ENCODE peak calls at places on chromosomes 3 and 15, in eight cellular contexts. E, D, Z, H, B, V, U and I are unnamed samples.

GRCh38 chr3:39327746-39328349 is 1.7 kb upstream of the CCR8 start:
- DNase-seq in D (no peak), E (no peak), Z (no peak), V (no peak), B (no peak), U (no peak), H (no peak), I (no peak)

GRCh38 chr15:76059320-76060097 is at the start of gene TMEM266:
- DNase-seq in V (no peak), Z (peak; percentile 18), H (peak; percentile 7), D (peak; percentile 13), U (peak; percentile 77), B (no peak), E (no peak), I (no peak)

GRCh38 chr15:59587085-59587826 is 24.3 kb upstream of the GCNT3 start:
- DNase-seq in Z (no peak), D (no peak), V (no peak), E (no peak), H (no peak), U (no peak), B (no peak), I (no peak)

GRCh38 chr3:11465744-11466611 is 177.7 kb downstream of the VGLL4 start:
- DNase-seq in Z (peak; percentile 62), D (peak; percentile 83), B (peak; percentile 95), E (no peak), V (peak; percentile 83), H (no peak), U (no peak), I (no peak)

GRCh38 chr15:46059921-46060565 is 425.2 kb downstream of the SQOR start:
- DNase-seq in B (no peak), E (no peak), Z (peak; percentile 43), U (no peak), V (no peak), D (no peak), H (no peak), I (no peak)

GRCh38 chr15:32649336-32649735 is 7.8 kb downstream of the SCG5 start:
- DNase-seq in B (peak; percentile 40), D (peak; percentile 43), V (no peak), U (no peak), H (no peak), E (no peak), Z (no peak), I (no peak)

GRCh38 chr15:38349251-38349650 is 96.6 kb downstream of the SPRED1 start:
- DNase-seq in B (no peak), H (no peak), D (no peak), V (no peak), U (no peak), E (no peak), Z (no peak), I (no peak)

GRCh38 chr3:169855514-169855913 is 14.2 kb downstream of the LRRC31 start:
- DNase-seq in D (no peak), U (no peak), H (no peak), E (no peak), Z (no peak), B (no peak), V (no peak), I (no peak)

GRCh38 chr3:154062513-154062912 is 58.7 kb upstream of the ARHGEF26 start:
- DNase-seq in D (no peak), B (no peak), H (no peak), Z (no peak), E (no peak), U (peak; percentile 26), V (no peak), I (no peak)

GRCh38 chr3:136787226-136787793 is 31.6 kb upstream of the SLC35G2 start:
- DNase-seq in B (peak; percentile 37), U (no peak), D (peak; percentile 61), E (no peak), V (no peak), Z (no peak), H (peak; percentile 6), I (no peak)

GRCh38 chr3:122005033-122005565 is 16.9 kb downstream of the ILDR1 start:
- DNase-seq in E (no peak), B (no peak), V (no peak), D (no peak), H (no peak), Z (no peak), U (peak; percentile 35), I (peak; percentile 69)

GRCh38 chr3:9696480-9697220 is 7.0 kb upstream of the CPNE9 start:
- DNase-seq in B (no peak), D (no peak), H (no peak), E (no peak), U (no peak), Z (no peak), V (no peak), I (no peak)

GRCh38 chr3:115285001-115285400 is 137.9 kb upstream of the ZBTB20 start:
- DNase-seq in U (no peak), Z (no peak), H (no peak), V (no peak), B (peak; percentile 23), E (no peak), D (no peak), I (no peak)

GRCh38 chr3:42012935-42013651 is 51.2 kb upstream of the ULK4 start:
- DNase-seq in U (peak; percentile 63), Z (peak; percentile 65), V (no peak), H (peak; percentile 71), D (peak; percentile 53), E (peak; percentile 90), B (peak; percentile 61), I (peak; percentile 80)

GRCh38 chr15:58369956-58370355 is 61.8 kb upstream of the LIPC start:
- DNase-seq in D (no peak), B (no peak), H (no peak), E (no peak), Z (no peak), U (no peak), V (no peak), I (no peak)

GRCh38 chr3:186722457-186722856 is 5.3 kb downstream of the KNG1 start:
- DNase-seq in H (no peak), U (peak; percentile 32), V (no peak), E (no peak), Z (no peak), B (peak; percentile 6), D (no peak), I (no peak)

GRCh38 chr15:92531406-92531805 is 124.2 kb downstream of the FAM174B start:
- DNase-seq in E (no peak), H (no peak), B (no peak), D (no peak), U (no peak), Z (no peak), V (no peak), I (no peak)

GRCh38 chr3:42590989-42591756 is 513 bp downstream of the SS18L2 start:
- DNase-seq in D (no peak), B (no peak), E (no peak), V (no peak), H (no peak), Z (no peak), U (peak; percentile 31), I (no peak)

GRCh38 chr15:29910068-29910467 is 87.8 kb upstream of the TJP1 start:
- DNase-seq in V (no peak), D (no peak), Z (no peak), U (no peak), E (no peak), H (no peak), B (no peak), I (no peak)

GRCh38 chr3:106401666-106402319 is 533.0 kb upstream of the CBLB start:
- DNase-seq in U (no peak), Z (no peak), B (peak; percentile 33), H (no peak), D (peak; percentile 52), V (peak; percentile 20), E (no peak), I (no peak)

GRCh38 chr3:79003994-79004393 is 763.8 kb downstream of the ROBO1 start:
- DNase-seq in Z (no peak), U (no peak), V (no peak), B (no peak), D (no peak), E (no peak), H (no peak), I (no peak)

DNA sequence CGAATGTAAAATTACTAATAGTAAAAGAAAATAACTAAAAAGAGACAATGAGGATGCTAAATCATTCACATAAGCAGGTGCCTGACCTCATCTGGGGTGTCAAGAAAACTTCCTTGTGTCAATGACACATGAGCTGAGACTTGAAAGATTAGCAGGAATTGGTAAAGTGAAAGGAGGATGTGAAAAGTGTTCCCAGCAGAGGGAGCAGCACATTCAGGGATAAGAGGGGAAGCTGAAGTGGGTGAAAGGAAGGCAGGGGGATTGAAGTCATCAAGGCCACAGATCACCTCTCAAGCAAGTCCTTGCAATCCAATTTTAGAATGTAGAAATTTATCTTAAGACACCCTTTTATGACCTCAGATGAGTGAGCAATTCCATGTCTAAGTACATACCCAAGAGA is 60.2 kb upstream of the ACP3 start:
- DNase-seq in V (no peak), H (no peak), U (peak; percentile 41), Z (no peak), E (no peak), D (peak; percentile 51), B (peak; percentile 20), I (no peak)
- TF ChIP-seq CTCF in V (peak; percentile 54), H (no peak), U (no peak), Z (no peak), E (peak; percentile 9), D (peak; percentile 54), B (peak; percentile 52), I (peak; percentile 36)

DNA sequence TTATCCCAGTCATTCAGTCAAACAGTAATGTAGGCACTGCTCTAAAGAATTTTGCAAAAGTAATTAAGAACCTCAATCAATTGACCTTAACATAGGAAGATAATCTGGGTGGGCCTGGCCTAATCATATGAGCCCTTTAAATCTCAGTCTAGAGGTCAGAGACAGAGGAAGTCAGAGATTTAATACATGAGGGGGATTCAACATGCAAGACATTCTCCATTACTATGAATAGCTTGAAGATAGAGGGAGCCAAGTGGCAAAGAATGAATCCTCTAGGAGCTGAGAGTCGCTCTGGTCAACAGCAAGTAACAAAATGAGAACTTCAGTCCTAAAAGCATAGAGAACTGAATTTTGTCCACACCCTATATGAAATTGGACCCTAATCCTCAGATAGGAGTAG is 39.0 kb upstream of the MBNL1 start:
- DNase-seq in H (no peak), U (no peak), D (no peak), B (no peak), E (no peak), V (no peak), Z (no peak), I (no peak)
- TF ChIP-seq CTCF in H (no peak), U (no peak), D (no peak), B (no peak), E (no peak), V (no peak), Z (no peak), I (no peak)

DNA sequence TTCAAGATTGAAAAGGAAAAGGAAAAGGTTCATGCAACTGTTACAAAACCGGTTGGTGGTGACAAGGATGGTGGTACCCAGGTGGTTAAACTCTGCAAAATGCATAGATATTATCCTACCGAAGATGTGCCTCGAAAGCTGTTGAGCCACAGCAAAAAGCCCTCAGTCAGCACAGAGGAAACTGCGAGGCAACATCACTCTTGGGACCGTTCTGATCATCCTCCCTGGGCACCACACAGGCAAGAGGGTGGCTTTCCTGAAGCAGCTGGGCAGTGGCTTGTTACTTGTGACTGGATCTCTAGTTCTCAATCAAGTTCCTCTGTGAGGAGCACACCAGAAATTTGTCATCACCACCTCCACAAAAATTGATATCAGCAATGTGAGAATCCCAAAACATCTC is 86.9 kb downstream of the PLCH1 start:
- DNase-seq in E (no peak), H (no peak), B (no peak), U (no peak), D (no peak), V (no peak), Z (no peak), I (no peak)
- TF ChIP-seq CTCF in E (no peak), H (no peak), B (no peak), U (no peak), D (no peak), V (no peak), Z (no peak), I (no peak)

GRCh38 chr3:62703423-62704167 is 171.6 kb downstream of the CADPS start:
- DNase-seq in D (no peak), B (peak; percentile 34), E (no peak), U (no peak), Z (no peak), H (no peak), V (no peak), I (no peak)
- TF ChIP-seq CTCF in D (no peak), B (no peak), E (no peak), U (no peak), Z (no peak), H (no peak), V (no peak), I (no peak)